ENCODE peak calls at places on chromosomes 5 and 9, in eight cellular contexts. T, Q, O, X, Y, R, N and E are unnamed samples.

GRCh38 chr5:148807845-148808244 is 18.6 kb upstream of the ADRB2 start:
- DNase-seq in X (no peak), R (no peak), N (no peak), Y (no peak), O (no peak), T (no peak), Q (peak; percentile 21), E (no peak)

GRCh38 chr5:180790524-180790923 is 12.1 kb downstream of the MGAT1 start:
- DNase-seq in T (no peak), Q (no peak), Y (no peak), X (no peak), O (no peak), N (no peak), R (no peak), E (no peak)

GRCh38 chr5:150155258-150156032 is at the start of gene PDGFRB:
- DNase-seq in X (no peak), T (peak; percentile 71), Q (peak; percentile 60), Y (peak; percentile 72), R (no peak), O (peak; percentile 82), N (peak; percentile 65), E (no peak)

GRCh38 chr9:123355761-123356520 is at the start of gene CRB2:
- DNase-seq in N (no peak), Y (no peak), T (peak; percentile 48), X (no peak), O (no peak), Q (peak; percentile 88), R (no peak), E (no peak)

GRCh38 chr5:10301266-10301665 is 6.4 kb downstream of the CMBL start:
- DNase-seq in T (no peak), Q (peak; percentile 66), Y (peak; percentile 75), O (no peak), X (no peak), R (no peak), N (no peak), E (peak; percentile 52)

GRCh38 chr5:2688586-2688985 is 62.9 kb downstream of the IRX2 start:
- DNase-seq in R (no peak), O (no peak), T (no peak), N (no peak), X (no peak), Y (no peak), Q (no peak), E (no peak)

GRCh38 chr9:85723220-85723619 is 18.5 kb downstream of the AGTPBP1 start:
- DNase-seq in T (peak; percentile 48), R (peak; percentile 46), Q (no peak), X (no peak), N (no peak), O (no peak), Y (peak; percentile 30), E (peak; percentile 88)

GRCh38 chr5:135222171-135222681 is 176.8 kb downstream of the MACROH2A1 start:
- DNase-seq in T (no peak), X (no peak), O (no peak), R (peak; percentile 76), Y (no peak), N (no peak), Q (no peak), E (no peak)

GRCh38 chr5:179731791-179732411 is 721 bp upstream of the MAML1 start:
- DNase-seq in O (no peak), T (no peak), N (no peak), Y (peak; percentile 43), Q (no peak), R (peak; percentile 80), X (peak; percentile 82), E (peak; percentile 54)

GRCh38 chr5:142095651-142096330 is 12.8 kb upstream of the NDFIP1 start:
- DNase-seq in Y (peak; percentile 12), O (peak; percentile 20), R (peak; percentile 85), X (no peak), Q (no peak), T (no peak), N (no peak), E (peak; percentile 56)

GRCh38 chr5:157486861-157487260 is 26.8 kb downstream of the NIPAL4 start:
- DNase-seq in Y (no peak), Q (no peak), X (no peak), O (no peak), T (no peak), R (no peak), N (peak; percentile 31), E (no peak)

GRCh38 chr5:132259061-132259851 is 1.8 kb downstream of the PDLIM4 start:
- DNase-seq in R (peak; percentile 71), Q (peak; percentile 54), X (no peak), Y (peak; percentile 29), T (peak; percentile 39), N (no peak), O (peak; percentile 55), E (no peak)

GRCh38 chr5:79771387-79771786 is 81.8 kb downstream of the CMYA5 start:
- DNase-seq in Q (no peak), Y (no peak), R (no peak), X (no peak), N (no peak), T (no peak), O (no peak), E (no peak)

GRCh38 chr9:77846957-77847574 is 184.5 kb downstream of the GNAQ start:
- DNase-seq in Q (no peak), Y (no peak), X (no peak), T (no peak), N (no peak), O (no peak), R (no peak), E (no peak)

GRCh38 chr5:129664336-129664937 is 83.5 kb upstream of the MINAR2 start:
- DNase-seq in T (no peak), Q (peak; percentile 29), O (peak; percentile 45), X (no peak), N (peak; percentile 1), Y (peak; percentile 81), R (peak; percentile 17), E (peak; percentile 77)

GRCh38 chr9:4929917-4930316 is 55.2 kb upstream of the JAK2 start:
- DNase-seq in Y (no peak), X (no peak), T (no peak), N (no peak), Q (no peak), O (no peak), R (no peak), E (no peak)

GRCh38 chr5:173866249-173867172 is 21.6 kb upstream of the CPEB4 start:
- DNase-seq in N (no peak), Y (no peak), X (no peak), O (no peak), Q (peak; percentile 97), R (no peak), T (peak; percentile 89), E (no peak)

GRCh38 chr5:33905381-33905780 is 13.6 kb upstream of the ADAMTS12 start:
- DNase-seq in Q (no peak), R (no peak), N (no peak), O (no peak), T (no peak), Y (no peak), X (no peak), E (no peak)

GRCh38 chr9:97438666-97439065 is 26.8 kb downstream of the TDRD7 start:
- DNase-seq in X (no peak), R (no peak), T (no peak), O (no peak), Q (no peak), N (no peak), Y (no peak), E (no peak)